ENCODE peak calls at places on chromosome 14, in ten cellular contexts. X is NCI-H460; K is M059J; F is fibroblast of the aortic adventitia; G is esophagus squamous epithelium; T is stimulated activated CD8-positive, alpha-beta memory T cell treated with anti-CD3 and anti-CD28 coated beads, Interleukin-7, amount 100 ng/mL, for 4 hours; N is SHP77; U is HuH-7; H is prostate gland; P is left ventricle myocardium inferior. R is an unnamed sample.

GRCh38 chr14:104821971-104822608 is 21.2 kb downstream of the ZBTB42 start:
- DNase-seq in P (no peak), X (no peak), T (no peak), G (no peak), K (no peak), U (no peak), N (no peak), H (no peak), F (no peak), R (no peak)

GRCh38 chr14:61065671-61066070 is 84.6 kb downstream of the SLC38A6 start:
- DNase-seq in F (no peak), X (no peak), H (no peak), N (peak), T (no peak), G (no peak), P (no peak), U (no peak), K (no peak), R (no peak)

GRCh38 chr14:76138758-76139723 is 12.7 kb upstream of the GPATCH2L start:
- DNase-seq in G (no peak), K (no peak), T (no peak), F (no peak), X (no peak), H (no peak), U (no peak), P (no peak), N (no peak), R (no peak)

GRCh38 chr14:43503508-43503907 is 1003.6 kb downstream of the FSCB start:
- DNase-seq in P (no peak), N (no peak), G (no peak), F (peak), U (no peak), H (no peak), T (no peak), K (no peak), X (peak), R (peak)

GRCh38 chr14:104563742-104564615 is 15.6 kb upstream of the C14orf180 start:
- DNase-seq in U (peak), K (peak), H (peak), P (peak), F (peak), X (peak), N (peak), T (peak), G (no peak), R (peak)

GRCh38 chr14:69038449-69039286 is 59.6 kb upstream of the ACTN1 start:
- DNase-seq in P (no peak), T (no peak), G (no peak), H (no peak), N (no peak), X (no peak), K (peak), F (peak), U (no peak), R (no peak)

GRCh38 chr14:91249841-91250616 is 5.5 kb upstream of the GPR68 start:
- DNase-seq in P (no peak), G (no peak), X (no peak), H (no peak), K (peak), U (no peak), F (no peak), N (peak), T (no peak), R (no peak)

GRCh38 chr14:96304956-96305355 is 48.9 kb downstream of the BDKRB1 start:
- DNase-seq in H (no peak), T (no peak), U (no peak), X (no peak), N (peak), P (no peak), K (no peak), G (no peak), F (no peak), R (no peak)

GRCh38 chr14:74502236-74503019 is 8.9 kb downstream of the ISCA2 start:
- DNase-seq in U (peak), K (peak), N (peak), F (peak), T (no peak), H (no peak), G (no peak), P (no peak), X (peak), R (peak)

GRCh38 chr14:54299393-54300363 is 97.1 kb upstream of the CDKN3 start:
- DNase-seq in U (no peak), G (no peak), N (peak), T (no peak), K (no peak), P (peak), H (no peak), F (peak), X (no peak), R (no peak)

GRCh38 chr14:55123101-55123500 is 6.0 kb upstream of the LGALS3 start:
- DNase-seq in T (no peak), H (no peak), F (peak), G (no peak), X (no peak), P (no peak), N (no peak), U (no peak), K (peak), R (no peak)

R was measured in T47D.